ENCODE peak calls at places on chromosomes 1 and 21, in nine cellular contexts. L, Q, C, R, A, V, F, H and J are unnamed samples.

GRCh38 chr1:236065509-236066005 is 667 bp upstream of the NID1 start:
- DNase-seq in L (no peak), Q (no peak), C (peak; percentile 72), R (peak; percentile 11), A (peak; percentile 71), V (peak; percentile 44), F (no peak), H (no peak), J (no peak)

GRCh38 chr1:43978551-43979260 is at the start of gene B4GALT2:
- DNase-seq in L (peak; percentile 62), Q (peak; percentile 53), C (no peak), R (peak; percentile 46), A (peak; percentile 80), V (no peak), F (no peak), H (no peak), J (no peak)

GRCh38 chr1:181936768-181937581 is 124.5 kb downstream of the ZNF648 start:
- DNase-seq in L (peak; percentile 34), Q (no peak), C (no peak), R (peak; percentile 76), A (peak; percentile 95), V (peak; percentile 15), F (peak; percentile 24), H (no peak), J (no peak)

GRCh38 chr1:200904772-200905171 is 10.1 kb downstream of the INAVA start:
- DNase-seq in L (no peak), Q (no peak), C (no peak), R (no peak), A (no peak), V (no peak), F (no peak), H (no peak), J (no peak)

GRCh38 chr1:18819986-18820790 is 39.3 kb downstream of the TAS1R2 start:
- DNase-seq in L (no peak), Q (peak; percentile 22), C (no peak), R (no peak), A (no peak), V (no peak), F (no peak), H (no peak), J (no peak)

GRCh38 chr1:86052948-86053698 is 103.4 kb downstream of the COL24A1 start:
- DNase-seq in L (no peak), Q (no peak), C (no peak), R (no peak), A (no peak), V (no peak), F (no peak), H (no peak), J (no peak)

GRCh38 chr1:227362039-227362438 is 43.7 kb upstream of the CDC42BPA start:
- DNase-seq in L (no peak), Q (no peak), C (no peak), R (no peak), A (no peak), V (no peak), F (no peak), H (no peak), J (no peak)

GRCh38 chr21:15562748-15563147 is 167.0 kb upstream of the USP25 start:
- DNase-seq in L (no peak), Q (no peak), C (no peak), R (no peak), A (no peak), V (no peak), F (no peak), H (no peak), J (no peak)

GRCh38 chr1:15627343-15627988 is 10.2 kb downstream of the DDI2 start:
- DNase-seq in L (no peak), Q (no peak), C (no peak), R (no peak), A (no peak), V (no peak), F (no peak), H (no peak), J (no peak)

DNA sequence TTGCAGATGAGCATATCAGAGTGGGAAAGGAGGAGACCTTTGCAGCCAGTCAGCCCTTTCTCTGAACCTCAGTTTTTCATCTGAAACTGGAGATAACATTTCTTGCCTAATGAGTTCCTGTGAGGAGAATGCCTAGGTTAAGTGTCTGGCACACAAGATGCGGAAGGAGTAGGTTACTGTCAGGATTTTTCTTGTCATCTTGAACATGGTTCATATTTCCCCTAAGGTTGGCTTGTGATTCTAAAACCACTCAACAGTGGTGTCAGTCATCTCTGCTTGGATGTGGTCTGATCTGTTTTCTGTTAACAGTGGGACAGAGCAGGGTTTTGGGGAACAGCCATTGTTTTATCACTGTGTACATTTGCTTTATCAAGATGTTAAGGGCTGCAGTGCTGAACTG is 70.6 kb downstream of the TGFB2 start:
- DNase-seq in L (no peak), Q (no peak), C (no peak), R (no peak), A (no peak), V (no peak), F (no peak), H (no peak), J (no peak)
- H3K27ac ChIP-seq in L (no peak overlapping the region), Q (no peak overlapping the region), C (no peak overlapping the region), R (peak overlapping the region; percentile 65), A (no peak overlapping the region), V (no peak overlapping the region), F (no peak overlapping the region), H (no peak overlapping the region), J (no peak overlapping the region)

DNA sequence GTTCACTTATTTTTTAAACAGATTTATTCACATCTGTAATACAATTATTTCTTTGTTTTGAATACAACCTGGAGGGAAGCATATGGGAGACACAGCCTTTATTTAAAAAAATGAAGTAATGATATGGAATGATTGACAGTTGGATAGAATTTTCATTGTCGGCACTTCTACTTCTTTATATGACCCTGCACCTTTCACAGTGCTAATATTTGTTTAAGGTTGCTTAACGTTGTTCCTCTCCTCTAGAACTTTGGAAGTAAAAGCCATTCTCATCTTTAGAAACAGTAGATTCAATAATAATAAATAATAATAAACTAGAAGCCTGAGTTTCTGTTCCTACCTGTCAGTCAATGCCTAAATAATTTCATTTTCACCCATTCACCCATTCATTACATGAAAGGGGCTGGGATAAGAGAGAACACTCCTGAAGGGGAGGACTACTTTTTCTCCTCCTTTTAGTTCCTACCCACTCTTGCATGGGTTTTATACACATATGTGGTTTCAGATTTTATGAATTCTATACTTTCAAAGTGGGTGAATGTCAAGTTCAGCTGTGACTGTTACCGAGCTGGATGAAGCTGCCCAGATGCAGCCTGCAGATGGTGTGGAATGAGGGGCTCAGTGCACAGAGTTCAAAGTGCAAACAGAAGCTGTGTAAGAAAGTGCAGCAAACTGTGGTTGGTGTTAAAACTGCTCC is 9.4 kb downstream of the RUNX1 start:
- DNase-seq in L (no peak), Q (no peak), C (no peak), R (no peak), A (no peak), V (no peak), F (no peak), H (no peak), J (no peak)
- H3K27me3 ChIP-seq in L (no peaks in the 10 kb centered on the region), Q (no peaks in the 10 kb centered on the region), C (no peaks in the 10 kb centered on the region), R (peaks cover 85% of the 10 kb centered on the region), A (no peaks in the 10 kb centered on the region), V (no peaks in the 10 kb centered on the region), F (no peaks in the 10 kb centered on the region), H (no peaks in the 10 kb centered on the region), J (no peaks in the 10 kb centered on the region)

DNA sequence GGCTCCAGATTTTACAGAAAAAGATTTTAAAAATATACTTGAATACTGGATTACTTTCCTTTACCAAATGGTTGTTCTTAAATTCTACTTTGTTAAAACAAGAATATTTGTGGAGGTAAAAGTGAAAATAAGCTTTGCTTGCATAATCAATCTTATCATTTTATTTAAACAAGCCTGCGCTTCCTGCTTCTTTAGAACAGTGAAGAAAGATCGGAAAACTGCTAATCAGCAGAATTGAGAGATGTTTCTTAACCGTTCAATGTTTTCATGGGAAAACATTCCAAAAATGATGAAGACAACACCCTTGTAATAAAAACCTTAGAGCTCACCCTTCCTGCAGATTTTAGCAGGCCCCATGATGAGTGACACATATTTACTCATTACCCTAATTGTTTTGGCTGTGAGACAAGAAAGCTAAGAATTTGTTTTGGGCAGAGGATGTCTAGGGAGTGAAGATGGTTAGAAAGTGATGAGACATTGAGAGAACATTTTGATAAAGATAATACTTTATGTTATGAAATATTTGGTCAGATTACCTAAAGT is 72.6 kb downstream of the TPR start:
- DNase-seq in L (no peak), Q (no peak), C (no peak), R (no peak), A (no peak), V (no peak), F (no peak), H (no peak), J (no peak)
- H3K4me1 ChIP-seq in L (no peaks in the 10 kb centered on the region), Q (no peaks in the 10 kb centered on the region), C (no peaks in the 10 kb centered on the region), R (no peaks in the 10 kb centered on the region), A (peaks cover 3% of the 10 kb centered on the region), V (no peaks in the 10 kb centered on the region), F (peaks cover 60% of the 10 kb centered on the region), H (no peaks in the 10 kb centered on the region), J (peaks cover 56% of the 10 kb centered on the region)

GRCh38 chr21:26815197-26815596 is 30.0 kb downstream of the ADAMTS1 start:
- DNase-seq in L (no peak), Q (no peak), C (no peak), R (no peak), A (no peak), V (no peak), F (no peak), H (no peak), J (no peak)

GRCh38 chr21:26814374-26814773 is 30.8 kb downstream of the ADAMTS1 start:
- DNase-seq in L (no peak), Q (no peak), C (no peak), R (no peak), A (no peak), V (no peak), F (no peak), H (no peak), J (no peak)

GRCh38 chr21:26818911-26819310 is 26.3 kb downstream of the ADAMTS1 start:
- DNase-seq in L (no peak), Q (no peak), C (no peak), R (no peak), A (no peak), V (no peak), F (no peak), H (no peak), J (no peak)

GRCh38 chr21:26820473-26820872 is 24.7 kb downstream of the ADAMTS1 start:
- DNase-seq in L (no peak), Q (no peak), C (no peak), R (no peak), A (no peak), V (no peak), F (no peak), H (no peak), J (no peak)

DNA sequence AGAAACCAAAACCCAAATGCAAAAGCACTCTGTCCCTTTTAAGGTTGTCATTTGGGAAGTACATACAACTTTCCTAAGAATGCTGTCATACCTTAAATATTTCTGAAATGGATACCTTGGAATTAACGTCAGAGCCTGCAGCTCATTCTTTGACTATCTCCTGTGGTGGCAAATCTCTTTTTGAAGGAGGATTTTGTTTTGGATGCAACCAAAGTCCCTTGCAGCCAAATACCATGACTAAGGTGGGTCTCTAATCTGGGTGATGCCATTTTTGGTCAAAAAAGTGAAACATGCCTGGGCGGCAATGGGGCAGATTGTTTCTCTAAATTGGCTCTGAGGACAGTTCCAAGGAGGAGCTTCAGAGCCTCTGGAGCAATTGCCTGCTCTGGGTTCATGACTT is 25.3 kb downstream of the ADAMTS1 start:
- DNase-seq in L (no peak), Q (no peak), C (no peak), R (no peak), A (no peak), V (no peak), F (no peak), H (no peak), J (no peak)
- H3K27ac ChIP-seq in L (no peak overlapping the region), Q (no peak overlapping the region), C (no peak overlapping the region), R (no peak overlapping the region), A (no peak overlapping the region), V (no peak overlapping the region), F (no peak overlapping the region), H (no peak overlapping the region), J (no peak overlapping the region)